ENCODE peak calls at places on chromosomes 5 and 9, in nine cellular contexts. Y is left ventricle myocardium inferior, Q is IMR-90, B is HTR-8/SVneo, R is fibroblast of mammary gland, D is transverse colon, E is NCI-H1092 treated with DMSO at 0.1 percent for 48 hours, N is iPS-NIHi11, F is ovary. A is an unnamed sample.

GRCh38 chr5:142966146-142966455 is 195.9 kb downstream of the ARHGAP26 start:
- DNase-seq in E (no peak), Y (no peak), R (no peak), N (no peak), F (no peak), B (no peak), Q (no peak), D (no peak), A (no peak)

GRCh38 chr9:114472765-114473446 is 32.4 kb downstream of the WHRN start:
- DNase-seq in R (no peak), D (no peak), F (no peak), Y (no peak), Q (peak), N (no peak), E (no peak), B (no peak), A (no peak)

GRCh38 chr5:54942064-54942778 is 43.2 kb downstream of the ESM1 start:
- DNase-seq in E (no peak), B (no peak), N (no peak), Q (no peak), F (no peak), Y (no peak), D (no peak), R (peak), A (no peak)

GRCh38 chr5:179410291-179411160 is 65.3 kb upstream of the ADAMTS2 start:
- DNase-seq in R (no peak), B (no peak), F (no peak), Q (no peak), D (no peak), N (no peak), Y (no peak), E (no peak), A (no peak)

GRCh38 chr5:170541146-170541769 is 37.4 kb downstream of the KCNIP1 start:
- DNase-seq in Q (no peak), N (no peak), D (no peak), Y (no peak), B (no peak), E (no peak), F (no peak), R (no peak), A (no peak)

GRCh38 chr9:73023025-73023541 is 70.2 kb upstream of the ALDH1A1 start:
- DNase-seq in B (peak), Q (peak), D (peak), F (peak), N (peak), R (peak), E (peak), Y (no peak), A (peak)

GRCh38 chr5:150023136-150023535 is 22.6 kb downstream of the HMGXB3 start:
- DNase-seq in B (no peak), R (no peak), D (no peak), N (no peak), F (no peak), Q (no peak), E (no peak), Y (no peak), A (no peak)

GRCh38 chr5:61301820-61302563 is 30.1 kb upstream of the ZSWIM6 start:
- DNase-seq in N (peak), E (no peak), R (peak), Y (peak), D (peak), F (no peak), B (peak), Q (peak), A (no peak)

GRCh38 chr9:27791311-27791710 is 218.0 kb upstream of the C9orf72 start:
- DNase-seq in R (no peak), Q (no peak), D (no peak), F (no peak), E (no peak), B (peak), N (no peak), Y (no peak), A (no peak)

GRCh38 chr5:80990527-80990926 is 30.4 kb downstream of the RASGRF2 start:
- DNase-seq in Y (no peak), D (no peak), F (no peak), Q (no peak), B (no peak), E (no peak), N (no peak), R (no peak), A (no peak)

GRCh38 chr5:383621-384020 is 59.4 kb upstream of the EXOC3 start:
- DNase-seq in Y (no peak), N (no peak), E (no peak), R (no peak), Q (no peak), D (no peak), F (no peak), B (no peak), A (no peak)

GRCh38 chr9:98101868-98102273 is 17.2 kb downstream of the TRIM14 start:
- DNase-seq in E (peak), Q (peak), Y (no peak), F (no peak), B (no peak), D (peak), N (peak), R (no peak), A (no peak)

GRCh38 chr9:78539904-78540303 is 243.0 kb downstream of the PSAT1 start:
- DNase-seq in F (no peak), B (peak), D (no peak), Y (no peak), N (no peak), E (no peak), Q (peak), R (peak), A (no peak)

GRCh38 chr5:110611817-110612216 is 114.7 kb downstream of the TMEM232 start:
- DNase-seq in D (no peak), R (no peak), B (no peak), Q (no peak), Y (no peak), E (no peak), F (no peak), N (no peak), A (no peak)

GRCh38 chr5:92559743-92560142 is 1021.3 kb downstream of the NR2F1-AS1 start:
- DNase-seq in Q (peak), E (no peak), F (no peak), D (no peak), B (no peak), Y (no peak), N (no peak), R (peak), A (no peak)

GRCh38 chr5:30539004-30539634 is 654.4 kb upstream of the CDH6 start:
- DNase-seq in F (no peak), R (no peak), D (no peak), Y (peak), B (no peak), Q (peak), E (no peak), N (peak), A (no peak)

GRCh38 chr5:161421067-161421466 is 125.5 kb downstream of the GABRB2 start:
- DNase-seq in Q (no peak), N (no peak), D (no peak), R (no peak), E (no peak), F (no peak), B (no peak), Y (no peak), A (no peak)

GRCh38 chr5:5340206-5340729 is 82.2 kb upstream of the ICE1 start:
- DNase-seq in F (peak), N (peak), Y (peak), R (peak), E (no peak), B (peak), Q (peak), D (peak), A (peak)

GRCh38 chr9:134455951-134456739 is 129.9 kb downstream of the RXRA start:
- DNase-seq in B (peak), E (no peak), Q (peak), D (peak), F (peak), Y (peak), R (peak), N (no peak), A (peak)

GRCh38 chr9:112846528-112847488 is 43.9 kb downstream of the SLC46A2 start:
- DNase-seq in E (no peak), Q (peak), R (peak), B (no peak), F (no peak), N (no peak), Y (no peak), D (no peak), A (no peak)

GRCh38 chr9:11269036-11269435 is 656.2 kb upstream of the PTPRD start:
- DNase-seq in B (no peak), F (no peak), Q (no peak), N (peak), R (peak), Y (no peak), E (no peak), D (no peak), A (no peak)

GRCh38 chr5:123844873-123845272 is 332.9 kb downstream of the CSNK1G3 start:
- DNase-seq in F (no peak), R (no peak), Q (peak), Y (no peak), N (no peak), E (no peak), D (no peak), B (no peak), A (no peak)

GRCh38 chr9:88745281-88746001 is 210.5 kb downstream of the NXNL2 start:
- DNase-seq in Q (peak), D (peak), R (peak), E (no peak), B (no peak), Y (no peak), F (no peak), N (no peak), A (no peak)

GRCh38 chr9:110135858-110136257 is 72.1 kb downstream of the C9orf152 start:
- DNase-seq in D (no peak), B (no peak), E (no peak), Y (no peak), F (no peak), R (no peak), Q (peak), N (no peak), A (no peak)

GRCh38 chr9:128108784-128109709 is 18.5 kb downstream of the PTGES2 start:
- DNase-seq in D (peak), E (no peak), R (no peak), B (no peak), F (no peak), Q (no peak), Y (peak), N (no peak), A (no peak)

GRCh38 chr5:88384901-88385300 is 116.3 kb upstream of the TMEM161B start:
- DNase-seq in Q (no peak), Y (no peak), B (no peak), E (no peak), N (no peak), F (no peak), D (no peak), R (no peak), A (no peak)

GRCh38 chr5:145718956-145719355 is 116.2 kb downstream of the PRELID2 start:
- DNase-seq in D (no peak), B (peak), R (peak), Y (no peak), N (peak), Q (peak), F (no peak), E (no peak), A (no peak)

GRCh38 chr9:128637656-128638055 is 19.0 kb downstream of the DYNC2I2 start:
- DNase-seq in E (peak), F (no peak), R (no peak), B (no peak), N (no peak), Q (peak), D (no peak), Y (no peak), A (no peak)

GRCh38 chr9:91187965-91188344 is 173.8 kb downstream of the AUH start:
- DNase-seq in F (no peak), D (no peak), B (no peak), Q (peak), Y (no peak), E (no peak), R (peak), N (no peak), A (no peak)

GRCh38 chr9:90998573-90998972 is 197.0 kb downstream of the SYK start:
- DNase-seq in D (peak), R (no peak), Q (no peak), Y (no peak), N (no peak), B (no peak), E (no peak), F (no peak), A (no peak)

GRCh38 chr5:170287532-170287931 is 10.0 kb downstream of the LCP2 start:
- DNase-seq in D (peak), F (peak), N (no peak), E (no peak), Y (peak), Q (no peak), R (peak), B (no peak), A (peak)

GRCh38 chr5:53819482-53819881 is 259.0 kb downstream of the NDUFS4 start:
- DNase-seq in Q (no peak), R (no peak), F (no peak), Y (no peak), E (no peak), N (no peak), D (no peak), B (no peak), A (peak)

A was measured in testis.